ENCODE peak calls at places on chromosome 9, in nine cellular contexts. T is NCI-H187 treated with DMSO at 0.1 percent for 48 hours; M is NCI-H774; L is HuH-7.5; O is choroid plexus epithelial cell; S is GM23248; E is activated CD8-positive, alpha-beta memory T cell treated with anti-CD3 and anti-CD28 coated beads, Interleukin-2, amount 50 U/mL, for 4 hours; C is fibroblast of lung; X is cardiac fibroblast. G is an unnamed sample.

GRCh38 chr9:87184956-87185642 is 237.8 kb upstream of the GAS1 start:
- DNase-seq in T (no peak), M (no peak), L (no peak), O (peak), S (peak), E (no peak), C (peak), X (peak), G (no peak)

GRCh38 chr9:80867731-80868130 is 821.6 kb downstream of the TLE1 start:
- DNase-seq in T (no peak), M (no peak), L (no peak), O (no peak), S (no peak), E (no peak), C (peak), X (no peak), G (no peak)

GRCh38 chr9:114004221-114004716 is 73.8 kb downstream of the AMBP start:
- DNase-seq in T (no peak), M (no peak), L (no peak), O (no peak), S (no peak), E (no peak), C (peak), X (peak), G (peak)

GRCh38 chr9:136342191-136343120 is 15.1 kb downstream of the GPSM1 start:
- DNase-seq in T (no peak), M (peak), L (no peak), O (peak), S (peak), E (peak), C (peak), X (peak), G (peak)

GRCh38 chr9:33448159-33448511 is 742 bp upstream of the AQP3 start:
- DNase-seq in T (no peak), M (no peak), L (no peak), O (no peak), S (no peak), E (no peak), C (no peak), X (no peak), G (no peak)

GRCh38 chr9:107755267-107755666 is 265.7 kb upstream of the KLF4 start:
- DNase-seq in T (no peak), M (no peak), L (no peak), O (peak), S (peak), E (no peak), C (peak), X (peak), G (peak)

GRCh38 chr9:127159949-127160610 is 37.6 kb upstream of the ANGPTL2 start:
- DNase-seq in T (no peak), M (no peak), L (no peak), O (no peak), S (peak), E (no peak), C (no peak), X (no peak), G (no peak)

GRCh38 chr9:105447814-105448812 is at the start of gene FSD1L:
- DNase-seq in T (peak), M (peak), L (peak), O (peak), S (peak), E (peak), C (peak), X (peak), G (peak)

G was measured in dermis blood vessel endothelial cell.